ENCODE peak calls at places on chromosomes 16 and 17, in four cellular contexts. P is AG08395, Q is MCF 10A, U is left colon. E is an unnamed sample.
A peak's percentile ranks its signal among the peaks of the same experiment; 100 is the strongest.

GRCh38 chr17:58229881-58230280 is 8.5 kb upstream of the LPO start:
- DNase-seq in P (no peak), Q (no peak), U (no peak), E (no peak)

GRCh38 chr17:42329025-42329976 is 41.0 kb downstream of the STAT5A start:
- DNase-seq in Q (peak; percentile 87), U (peak; percentile 45), P (peak; percentile 79), E (no peak)

GRCh38 chr16:31214705-31215286 is 877 bp downstream of the TRIM72 start:
- DNase-seq in P (no peak), U (no peak), Q (no peak), E (peak; percentile 66)

GRCh38 chr16:1492082-1492922 is 858 bp upstream of the TELO2 start:
- DNase-seq in Q (no peak), U (no peak), P (no peak), E (no peak)

GRCh38 chr16:23650674-23651073 is 9.4 kb downstream of the DCTN5 start:
- DNase-seq in U (no peak), Q (no peak), P (no peak), E (no peak)

GRCh38 chr17:1002771-1003555 is 6.0 kb downstream of the TIMM22 start:
- DNase-seq in U (no peak), Q (no peak), P (peak; percentile 80), E (no peak)

GRCh38 chr17:75864448-75864871 is 9.3 kb upstream of the WBP2 start:
- DNase-seq in Q (no peak), P (peak; percentile 66), U (peak; percentile 72), E (peak; percentile 35)

GRCh38 chr16:89471225-89471624 is 19.1 kb downstream of the ANKRD11 start:
- DNase-seq in U (no peak), P (peak; percentile 86), Q (no peak), E (no peak)

GRCh38 chr17:75046583-75047289 is at the start of the genes ATP5PD and KCTD2:
- DNase-seq in P (peak; percentile 98), U (peak; percentile 97), Q (peak; percentile 96), E (peak; percentile 100)

GRCh38 chr17:58565389-58566311 is 51.2 kb upstream of the MTMR4 start:
- DNase-seq in P (no peak), Q (no peak), U (no peak), E (no peak)

GRCh38 chr17:49508061-49508865 is 13.2 kb downstream of the NGFR start:
- DNase-seq in Q (peak; percentile 98), P (peak; percentile 41), U (no peak), E (peak; percentile 59)

GRCh38 chr17:34420900-34421299 is 57.9 kb upstream of the CCL1 start:
- DNase-seq in Q (no peak), P (no peak), U (no peak), E (no peak)

GRCh38 chr17:5585814-5586558 is 1.7 kb upstream of the NLRP1 start:
- DNase-seq in U (no peak), P (no peak), Q (peak; percentile 60), E (no peak)

GRCh38 chr16:31202402-31203385 is at the start of gene PYCARD:
- DNase-seq in U (peak; percentile 79), Q (no peak), P (peak; percentile 78), E (peak; percentile 60)

GRCh38 chr17:71472809-71473789 is 647.7 kb upstream of the SOX9 start:
- DNase-seq in Q (peak; percentile 73), U (no peak), P (peak; percentile 67), E (peak; percentile 65)

GRCh38 chr16:75059411-75059810 is 57.2 kb downstream of the LDHD start:
- DNase-seq in P (no peak), Q (no peak), U (no peak), E (no peak)

GRCh38 chr17:17570207-17570797 is 21.2 kb downstream of the PEMT start:
- DNase-seq in Q (peak; percentile 38), U (no peak), P (peak; percentile 61), E (peak; percentile 84)

GRCh38 chr16:3503513-3503912 is 2.7 kb downstream of the CLUAP1 start:
- DNase-seq in U (no peak), Q (no peak), P (no peak), E (no peak)

GRCh38 chr17:13568746-13569739 is 32.7 kb downstream of the HS3ST3A1 start:
- DNase-seq in U (no peak), P (no peak), Q (no peak), E (no peak)

E was measured in SK-N-SH.